ENCODE peak calls at places on chromosomes 7 and 10, in nine cellular contexts. One of them, this sample, is unnamed.

GRCh38 chr7:70177166-70177565 is 578.9 kb downstream of the AUTS2 start:
- DNase-seq in psoas muscle: no peak
- DNase-seq in pancreas: no peak
- DNase-seq in GM12891: no peak
- DNase-seq in EL: no peak
- DNase-seq in BJ: no peak
- DNase-seq in M059J: peak; percentile 37
- DNase-seq in activated CD8-positive, alpha-beta memory T cell treated with anti-CD3 and anti-CD28 coated beads for 24 hours: no peak
- DNase-seq in A172: peak; percentile 67
- DNase-seq in this sample: no peak

GRCh38 chr7:34011711-34012110 is 106.4 kb downstream of the BMPER start:
- DNase-seq in psoas muscle: no peak
- DNase-seq in activated CD8-positive, alpha-beta memory T cell treated with anti-CD3 and anti-CD28 coated beads for 24 hours: no peak
- DNase-seq in BJ: no peak
- DNase-seq in GM12891: no peak
- DNase-seq in A172: no peak
- DNase-seq in EL: peak; percentile 58
- DNase-seq in pancreas: no peak
- DNase-seq in M059J: peak; percentile 22
- DNase-seq in this sample: peak; percentile 4

GRCh38 chr10:119479048-119479394 is 63.5 kb downstream of the RGS10 start:
- DNase-seq in BJ: no peak
- DNase-seq in GM12891: no peak
- DNase-seq in EL: peak; percentile 28
- DNase-seq in pancreas: no peak
- DNase-seq in activated CD8-positive, alpha-beta memory T cell treated with anti-CD3 and anti-CD28 coated beads for 24 hours: no peak
- DNase-seq in A172: no peak
- DNase-seq in M059J: peak; percentile 17
- DNase-seq in psoas muscle: no peak
- DNase-seq in this sample: no peak

GRCh38 chr7:4097001-4097609 is 585.0 kb upstream of the FOXK1 start:
- DNase-seq in pancreas: no peak
- DNase-seq in psoas muscle: no peak
- DNase-seq in activated CD8-positive, alpha-beta memory T cell treated with anti-CD3 and anti-CD28 coated beads for 24 hours: peak; percentile 59
- DNase-seq in M059J: no peak
- DNase-seq in A172: no peak
- DNase-seq in BJ: no peak
- DNase-seq in GM12891: no peak
- DNase-seq in EL: no peak
- DNase-seq in this sample: no peak

GRCh38 chr10:79058899-79059771 is 9.6 kb upstream of the ZMIZ1 start:
- DNase-seq in A172: no peak
- DNase-seq in psoas muscle: no peak
- DNase-seq in BJ: no peak
- DNase-seq in M059J: no peak
- DNase-seq in EL: no peak
- DNase-seq in GM12891: no peak
- DNase-seq in activated CD8-positive, alpha-beta memory T cell treated with anti-CD3 and anti-CD28 coated beads for 24 hours: no peak
- DNase-seq in pancreas: peak; percentile 79
- DNase-seq in this sample: no peak

GRCh38 chr7:74097937-74098614 is 14.5 kb downstream of the LIMK1 start:
- DNase-seq in M059J: peak; percentile 99
- DNase-seq in GM12891: no peak
- DNase-seq in EL: peak; percentile 96
- DNase-seq in activated CD8-positive, alpha-beta memory T cell treated with anti-CD3 and anti-CD28 coated beads for 24 hours: no peak
- DNase-seq in psoas muscle: peak; percentile 68
- DNase-seq in A172: peak; percentile 98
- DNase-seq in pancreas: no peak
- DNase-seq in BJ: peak; percentile 96
- DNase-seq in this sample: peak; percentile 85

GRCh38 chr10:34111179-34111578 is 703.9 kb downstream of the PARD3 start:
- DNase-seq in EL: no peak
- DNase-seq in pancreas: no peak
- DNase-seq in psoas muscle: no peak
- DNase-seq in A172: no peak
- DNase-seq in M059J: no peak
- DNase-seq in BJ: no peak
- DNase-seq in activated CD8-positive, alpha-beta memory T cell treated with anti-CD3 and anti-CD28 coated beads for 24 hours: no peak
- DNase-seq in GM12891: no peak
- DNase-seq in this sample: no peak

GRCh38 chr10:31129880-31130405 is 98.3 kb upstream of the ZNF438 start:
- DNase-seq in psoas muscle: no peak
- DNase-seq in BJ: no peak
- DNase-seq in A172: no peak
- DNase-seq in activated CD8-positive, alpha-beta memory T cell treated with anti-CD3 and anti-CD28 coated beads for 24 hours: no peak
- DNase-seq in pancreas: no peak
- DNase-seq in EL: no peak
- DNase-seq in M059J: no peak
- DNase-seq in GM12891: no peak
- DNase-seq in this sample: no peak

GRCh38 chr7:126700807-126701604 is 551.7 kb downstream of the GRM8 start:
- DNase-seq in activated CD8-positive, alpha-beta memory T cell treated with anti-CD3 and anti-CD28 coated beads for 24 hours: no peak
- DNase-seq in A172: peak; percentile 96
- DNase-seq in pancreas: no peak
- DNase-seq in BJ: peak; percentile 32
- DNase-seq in M059J: peak; percentile 96
- DNase-seq in psoas muscle: no peak
- DNase-seq in EL: peak; percentile 88
- DNase-seq in GM12891: no peak
- DNase-seq in this sample: peak; percentile 31

GRCh38 chr10:47415520-47416304 is 31.6 kb upstream of the ZNF488 start:
- DNase-seq in GM12891: no peak
- DNase-seq in psoas muscle: no peak
- DNase-seq in M059J: no peak
- DNase-seq in pancreas: no peak
- DNase-seq in activated CD8-positive, alpha-beta memory T cell treated with anti-CD3 and anti-CD28 coated beads for 24 hours: no peak
- DNase-seq in A172: peak; percentile 23
- DNase-seq in EL: no peak
- DNase-seq in BJ: no peak
- DNase-seq in this sample: no peak

GRCh38 chr7:27901028-27901760 is 161.2 kb downstream of the TAX1BP1 start:
- DNase-seq in activated CD8-positive, alpha-beta memory T cell treated with anti-CD3 and anti-CD28 coated beads for 24 hours: no peak
- DNase-seq in pancreas: no peak
- DNase-seq in BJ: no peak
- DNase-seq in M059J: peak; percentile 62
- DNase-seq in psoas muscle: no peak
- DNase-seq in GM12891: peak; percentile 33
- DNase-seq in A172: peak; percentile 62
- DNase-seq in EL: peak; percentile 62
- DNase-seq in this sample: no peak

GRCh38 chr10:560314-560992 is 129.0 kb downstream of the DIP2C start:
- DNase-seq in A172: no peak
- DNase-seq in pancreas: no peak
- DNase-seq in GM12891: no peak
- DNase-seq in activated CD8-positive, alpha-beta memory T cell treated with anti-CD3 and anti-CD28 coated beads for 24 hours: no peak
- DNase-seq in psoas muscle: no peak
- DNase-seq in BJ: no peak
- DNase-seq in M059J: no peak
- DNase-seq in EL: no peak
- DNase-seq in this sample: no peak

GRCh38 chr7:87058739-87059524 is 522 bp downstream of the ELAPOR2 start:
- DNase-seq in psoas muscle: peak; percentile 28
- DNase-seq in pancreas: peak; percentile 65
- DNase-seq in BJ: no peak
- DNase-seq in EL: no peak
- DNase-seq in activated CD8-positive, alpha-beta memory T cell treated with anti-CD3 and anti-CD28 coated beads for 24 hours: no peak
- DNase-seq in M059J: peak; percentile 2
- DNase-seq in GM12891: peak; percentile 14
- DNase-seq in A172: no peak
- DNase-seq in this sample: no peak

GRCh38 chr10:57818522-57818921 is 449.2 kb downstream of the IPMK start:
- DNase-seq in EL: no peak
- DNase-seq in GM12891: no peak
- DNase-seq in A172: no peak
- DNase-seq in M059J: no peak
- DNase-seq in psoas muscle: no peak
- DNase-seq in activated CD8-positive, alpha-beta memory T cell treated with anti-CD3 and anti-CD28 coated beads for 24 hours: no peak
- DNase-seq in BJ: no peak
- DNase-seq in pancreas: no peak
- DNase-seq in this sample: no peak

GRCh38 chr10:8444630-8445029 is 390.1 kb downstream of the GATA3 start:
- DNase-seq in GM12891: peak; percentile 5
- DNase-seq in psoas muscle: no peak
- DNase-seq in M059J: no peak
- DNase-seq in EL: no peak
- DNase-seq in A172: no peak
- DNase-seq in BJ: no peak
- DNase-seq in pancreas: no peak
- DNase-seq in activated CD8-positive, alpha-beta memory T cell treated with anti-CD3 and anti-CD28 coated beads for 24 hours: peak; percentile 67
- DNase-seq in this sample: no peak

GRCh38 chr10:127158663-127159062 is 37.7 kb downstream of the INSYN2A start:
- DNase-seq in A172: no peak
- DNase-seq in M059J: no peak
- DNase-seq in activated CD8-positive, alpha-beta memory T cell treated with anti-CD3 and anti-CD28 coated beads for 24 hours: no peak
- DNase-seq in psoas muscle: no peak
- DNase-seq in pancreas: no peak
- DNase-seq in EL: no peak
- DNase-seq in BJ: no peak
- DNase-seq in GM12891: no peak
- DNase-seq in this sample: no peak

GRCh38 chr7:14505906-14506305 is 396.6 kb downstream of the DGKB start:
- DNase-seq in EL: no peak
- DNase-seq in pancreas: no peak
- DNase-seq in M059J: no peak
- DNase-seq in psoas muscle: no peak
- DNase-seq in activated CD8-positive, alpha-beta memory T cell treated with anti-CD3 and anti-CD28 coated beads for 24 hours: no peak
- DNase-seq in GM12891: no peak
- DNase-seq in A172: no peak
- DNase-seq in BJ: no peak
- DNase-seq in this sample: no peak

GRCh38 chr10:43292745-43293676 is 26.1 kb upstream of the RASGEF1A start:
- DNase-seq in BJ: no peak
- DNase-seq in GM12891: no peak
- DNase-seq in EL: peak; percentile 50
- DNase-seq in M059J: peak; percentile 40
- DNase-seq in activated CD8-positive, alpha-beta memory T cell treated with anti-CD3 and anti-CD28 coated beads for 24 hours: peak; percentile 80
- DNase-seq in A172: peak; percentile 54
- DNase-seq in psoas muscle: peak; percentile 39
- DNase-seq in pancreas: peak; percentile 57
- DNase-seq in this sample: peak; percentile 27

GRCh38 chr10:4073912-4074311 is 288.9 kb upstream of the KLF6 start:
- DNase-seq in psoas muscle: peak; percentile 41
- DNase-seq in pancreas: no peak
- DNase-seq in GM12891: no peak
- DNase-seq in A172: peak; percentile 32
- DNase-seq in M059J: peak; percentile 76
- DNase-seq in BJ: peak; percentile 64
- DNase-seq in activated CD8-positive, alpha-beta memory T cell treated with anti-CD3 and anti-CD28 coated beads for 24 hours: no peak
- DNase-seq in EL: peak; percentile 80
- DNase-seq in this sample: no peak

GRCh38 chr10:78950656-78951587 is 117.8 kb upstream of the ZMIZ1 start:
- DNase-seq in pancreas: peak; percentile 51
- DNase-seq in GM12891: no peak
- DNase-seq in psoas muscle: no peak
- DNase-seq in A172: no peak
- DNase-seq in EL: no peak
- DNase-seq in M059J: no peak
- DNase-seq in BJ: no peak
- DNase-seq in activated CD8-positive, alpha-beta memory T cell treated with anti-CD3 and anti-CD28 coated beads for 24 hours: no peak
- DNase-seq in this sample: no peak

GRCh38 chr10:53469383-53469782 is 696.8 kb upstream of the MBL2 start:
- DNase-seq in activated CD8-positive, alpha-beta memory T cell treated with anti-CD3 and anti-CD28 coated beads for 24 hours: no peak
- DNase-seq in GM12891: no peak
- DNase-seq in M059J: no peak
- DNase-seq in BJ: no peak
- DNase-seq in EL: no peak
- DNase-seq in psoas muscle: no peak
- DNase-seq in A172: no peak
- DNase-seq in pancreas: no peak
- DNase-seq in this sample: no peak

GRCh38 chr10:86319626-86320025 is 47.0 kb downstream of the GRID1 start:
- DNase-seq in M059J: no peak
- DNase-seq in A172: no peak
- DNase-seq in pancreas: no peak
- DNase-seq in BJ: no peak
- DNase-seq in GM12891: no peak
- DNase-seq in EL: no peak
- DNase-seq in activated CD8-positive, alpha-beta memory T cell treated with anti-CD3 and anti-CD28 coated beads for 24 hours: no peak
- DNase-seq in psoas muscle: no peak
- DNase-seq in this sample: no peak

GRCh38 chr10:1652151-1652550 is 85.2 kb downstream of the ADARB2 start:
- DNase-seq in GM12891: no peak
- DNase-seq in psoas muscle: no peak
- DNase-seq in BJ: no peak
- DNase-seq in EL: no peak
- DNase-seq in activated CD8-positive, alpha-beta memory T cell treated with anti-CD3 and anti-CD28 coated beads for 24 hours: no peak
- DNase-seq in pancreas: no peak
- DNase-seq in A172: no peak
- DNase-seq in M059J: no peak
- DNase-seq in this sample: no peak

GRCh38 chr7:78568690-78569089 is 770.1 kb downstream of the PHTF2 start:
- DNase-seq in A172: no peak
- DNase-seq in pancreas: no peak
- DNase-seq in BJ: no peak
- DNase-seq in activated CD8-positive, alpha-beta memory T cell treated with anti-CD3 and anti-CD28 coated beads for 24 hours: no peak
- DNase-seq in psoas muscle: no peak
- DNase-seq in EL: no peak
- DNase-seq in M059J: peak; percentile 7
- DNase-seq in GM12891: no peak
- DNase-seq in this sample: no peak

GRCh38 chr7:77409005-77409738 is 7.0 kb downstream of the GSAP start:
- DNase-seq in M059J: peak; percentile 26
- DNase-seq in activated CD8-positive, alpha-beta memory T cell treated with anti-CD3 and anti-CD28 coated beads for 24 hours: no peak
- DNase-seq in EL: peak; percentile 54
- DNase-seq in pancreas: no peak
- DNase-seq in GM12891: no peak
- DNase-seq in A172: no peak
- DNase-seq in BJ: no peak
- DNase-seq in psoas muscle: no peak
- DNase-seq in this sample: no peak

GRCh38 chr10:77582710-77583115 is 54.9 kb downstream of the KCNMA1 start:
- DNase-seq in BJ: no peak
- DNase-seq in GM12891: no peak
- DNase-seq in M059J: peak; percentile 98
- DNase-seq in A172: peak; percentile 99
- DNase-seq in pancreas: peak; percentile 46
- DNase-seq in activated CD8-positive, alpha-beta memory T cell treated with anti-CD3 and anti-CD28 coated beads for 24 hours: no peak
- DNase-seq in EL: peak; percentile 95
- DNase-seq in psoas muscle: peak; percentile 34
- DNase-seq in this sample: no peak

GRCh38 chr10:122468923-122469781 is 7.8 kb downstream of the HTRA1 start:
- DNase-seq in BJ: peak; percentile 98
- DNase-seq in A172: peak; percentile 92
- DNase-seq in psoas muscle: peak; percentile 43
- DNase-seq in GM12891: no peak
- DNase-seq in M059J: peak; percentile 97
- DNase-seq in pancreas: no peak
- DNase-seq in activated CD8-positive, alpha-beta memory T cell treated with anti-CD3 and anti-CD28 coated beads for 24 hours: no peak
- DNase-seq in EL: peak; percentile 97
- DNase-seq in this sample: peak; percentile 82

GRCh38 chr10:29063806-29064644 is 224.8 kb upstream of the LYZL1 start:
- DNase-seq in A172: peak; percentile 69
- DNase-seq in activated CD8-positive, alpha-beta memory T cell treated with anti-CD3 and anti-CD28 coated beads for 24 hours: no peak
- DNase-seq in M059J: peak; percentile 80
- DNase-seq in GM12891: no peak
- DNase-seq in BJ: no peak
- DNase-seq in psoas muscle: no peak
- DNase-seq in pancreas: no peak
- DNase-seq in EL: peak; percentile 80
- DNase-seq in this sample: no peak

GRCh38 chr7:28086198-28086597 is 94.4 kb downstream of the JAZF1 start:
- DNase-seq in BJ: no peak
- DNase-seq in activated CD8-positive, alpha-beta memory T cell treated with anti-CD3 and anti-CD28 coated beads for 24 hours: no peak
- DNase-seq in pancreas: no peak
- DNase-seq in psoas muscle: no peak
- DNase-seq in M059J: no peak
- DNase-seq in EL: no peak
- DNase-seq in A172: peak; percentile 69
- DNase-seq in GM12891: no peak
- DNase-seq in this sample: no peak

GRCh38 chr7:51543801-51544553 is 227.4 kb upstream of the COBL start:
- DNase-seq in activated CD8-positive, alpha-beta memory T cell treated with anti-CD3 and anti-CD28 coated beads for 24 hours: no peak
- DNase-seq in EL: no peak
- DNase-seq in GM12891: no peak
- DNase-seq in BJ: no peak
- DNase-seq in M059J: no peak
- DNase-seq in pancreas: no peak
- DNase-seq in psoas muscle: no peak
- DNase-seq in A172: no peak
- DNase-seq in this sample: no peak

GRCh38 chr7:21063106-21063505 is 276.4 kb upstream of the SP8 start:
- DNase-seq in pancreas: no peak
- DNase-seq in activated CD8-positive, alpha-beta memory T cell treated with anti-CD3 and anti-CD28 coated beads for 24 hours: no peak
- DNase-seq in GM12891: no peak
- DNase-seq in EL: no peak
- DNase-seq in A172: no peak
- DNase-seq in BJ: no peak
- DNase-seq in M059J: no peak
- DNase-seq in psoas muscle: no peak
- DNase-seq in this sample: no peak

This sample was measured in AG09319.